ENCODE peak calls at places on chromosomes 2 and 18, in six cellular contexts. One of them, this sample, is unnamed.
A peak's percentile ranks its signal among the peaks of the same experiment; 100 is the strongest.

GRCh38 chr2:10285191-10285577 is 17.5 kb upstream of the HPCAL1 start:
- DNase-seq in A673: no peak
- DNase-seq in adrenal gland: no peak
- DNase-seq in OCI-LY7: no peak
- DNase-seq in colonic mucosa: no peak
- DNase-seq in GM23338: no peak
- DNase-seq in this sample: no peak

GRCh38 chr2:229130522-229130921 is 140.6 kb downstream of the PID1 start:
- DNase-seq in A673: peak; percentile 5
- DNase-seq in GM23338: no peak
- DNase-seq in adrenal gland: no peak
- DNase-seq in colonic mucosa: no peak
- DNase-seq in OCI-LY7: no peak
- DNase-seq in this sample: no peak

GRCh38 chr2:203400805-203401585 is 72.8 kb downstream of the ABI2 start:
- DNase-seq in OCI-LY7: no peak
- DNase-seq in colonic mucosa: no peak
- DNase-seq in A673: no peak
- DNase-seq in adrenal gland: no peak
- DNase-seq in GM23338: no peak
- DNase-seq in this sample: no peak

GRCh38 chr18:77147418-77147852 is 14.9 kb upstream of the MBP start:
- DNase-seq in OCI-LY7: no peak
- DNase-seq in adrenal gland: peak; percentile 30
- DNase-seq in GM23338: no peak
- DNase-seq in A673: no peak
- DNase-seq in colonic mucosa: no peak
- DNase-seq in this sample: peak; percentile 67

GRCh38 chr2:238989484-238989883 is 141.6 kb downstream of the TWIST2 start:
- DNase-seq in A673: no peak
- DNase-seq in adrenal gland: no peak
- DNase-seq in GM23338: no peak
- DNase-seq in colonic mucosa: no peak
- DNase-seq in OCI-LY7: no peak
- DNase-seq in this sample: no peak

GRCh38 chr18:58045265-58046086 is 1.4 kb downstream of the NEDD4L start:
- DNase-seq in A673: peak; percentile 41
- DNase-seq in adrenal gland: peak; percentile 60
- DNase-seq in colonic mucosa: peak; percentile 83
- DNase-seq in OCI-LY7: no peak
- DNase-seq in GM23338: peak; percentile 78
- DNase-seq in this sample: peak; percentile 11

GRCh38 chr18:62963522-62963921 is 248.2 kb downstream of the PHLPP1 start:
- DNase-seq in adrenal gland: no peak
- DNase-seq in A673: no peak
- DNase-seq in OCI-LY7: no peak
- DNase-seq in GM23338: peak; percentile 35
- DNase-seq in colonic mucosa: no peak
- DNase-seq in this sample: no peak

GRCh38 chr18:6666286-6666685 is 63.2 kb upstream of the ARHGAP28 start:
- DNase-seq in A673: no peak
- DNase-seq in colonic mucosa: no peak
- DNase-seq in adrenal gland: no peak
- DNase-seq in OCI-LY7: no peak
- DNase-seq in GM23338: no peak
- DNase-seq in this sample: no peak

GRCh38 chr2:224325941-224326340 is 76.0 kb downstream of the FAM124B start:
- DNase-seq in A673: no peak
- DNase-seq in colonic mucosa: no peak
- DNase-seq in GM23338: no peak
- DNase-seq in adrenal gland: no peak
- DNase-seq in OCI-LY7: no peak
- DNase-seq in this sample: no peak

GRCh38 chr2:143452817-143453462 is 323.7 kb downstream of the ARHGAP15 start:
- DNase-seq in OCI-LY7: no peak
- DNase-seq in GM23338: no peak
- DNase-seq in adrenal gland: no peak
- DNase-seq in A673: no peak
- DNase-seq in colonic mucosa: no peak
- DNase-seq in this sample: no peak

GRCh38 chr2:25131567-25132295 is 36.6 kb downstream of the POMC start:
- DNase-seq in colonic mucosa: peak; percentile 51
- DNase-seq in adrenal gland: no peak
- DNase-seq in A673: no peak
- DNase-seq in GM23338: peak; percentile 60
- DNase-seq in OCI-LY7: no peak
- DNase-seq in this sample: no peak

GRCh38 chr2:158297606-158298005 is 158.9 kb downstream of the CCDC148 start:
- DNase-seq in A673: no peak
- DNase-seq in adrenal gland: no peak
- DNase-seq in OCI-LY7: no peak
- DNase-seq in colonic mucosa: no peak
- DNase-seq in GM23338: no peak
- DNase-seq in this sample: no peak

GRCh38 chr2:62654423-62654791 is 51.1 kb upstream of the EHBP1 start:
- DNase-seq in A673: no peak
- DNase-seq in colonic mucosa: no peak
- DNase-seq in GM23338: no peak
- DNase-seq in adrenal gland: no peak
- DNase-seq in OCI-LY7: no peak
- DNase-seq in this sample: no peak

GRCh38 chr2:232927041-232927792 is 57.2 kb downstream of the SNORC start:
- DNase-seq in GM23338: peak; percentile 35
- DNase-seq in A673: no peak
- DNase-seq in adrenal gland: peak; percentile 6
- DNase-seq in OCI-LY7: no peak
- DNase-seq in colonic mucosa: peak; percentile 28
- DNase-seq in this sample: no peak

GRCh38 chr2:237118731-237119130 is 33.0 kb downstream of the COPS8 start:
- DNase-seq in adrenal gland: no peak
- DNase-seq in colonic mucosa: no peak
- DNase-seq in GM23338: no peak
- DNase-seq in OCI-LY7: no peak
- DNase-seq in A673: no peak
- DNase-seq in this sample: no peak

GRCh38 chr2:119809329-119810038 is 49.8 kb downstream of the PTPN4 start:
- DNase-seq in OCI-LY7: no peak
- DNase-seq in adrenal gland: peak; percentile 39
- DNase-seq in A673: peak; percentile 53
- DNase-seq in GM23338: no peak
- DNase-seq in colonic mucosa: no peak
- DNase-seq in this sample: no peak

GRCh38 chr2:183037281-183037659 is 987 bp downstream of the NCKAP1 start:
- DNase-seq in GM23338: no peak
- DNase-seq in OCI-LY7: no peak
- DNase-seq in adrenal gland: no peak
- DNase-seq in colonic mucosa: no peak
- DNase-seq in A673: peak; percentile 75
- DNase-seq in this sample: no peak

GRCh38 chr18:37493352-37493935 is 72.2 kb downstream of the CELF4 start:
- DNase-seq in A673: no peak
- DNase-seq in colonic mucosa: no peak
- DNase-seq in GM23338: peak; percentile 47
- DNase-seq in adrenal gland: no peak
- DNase-seq in OCI-LY7: no peak
- DNase-seq in this sample: no peak
- H3K4me1 ChIP-seq in A673: no peaks in the 10 kb centered on the region
- H3K4me1 ChIP-seq in colonic mucosa: no peaks in the 10 kb centered on the region
- H3K4me1 ChIP-seq in GM23338: peaks cover 29% of the 10 kb centered on the region
- H3K4me1 ChIP-seq in adrenal gland: no peaks in the 10 kb centered on the region
- H3K4me1 ChIP-seq in OCI-LY7: no peaks in the 10 kb centered on the region
- H3K4me1 ChIP-seq in this sample: no peaks in the 10 kb centered on the region

GRCh38 chr2:20212459-20212870 is 12.5 kb downstream of the SDC1 start:
- DNase-seq in A673: peak; percentile 63
- DNase-seq in GM23338: no peak
- DNase-seq in adrenal gland: peak; percentile 63
- DNase-seq in OCI-LY7: peak; percentile 48
- DNase-seq in colonic mucosa: no peak
- DNase-seq in this sample: no peak
- H3K4me1 ChIP-seq in A673: peaks cover 22% of the 10 kb centered on the region
- H3K4me1 ChIP-seq in GM23338: peaks cover 14% of the 10 kb centered on the region
- H3K4me1 ChIP-seq in adrenal gland: peaks cover 26% of the 10 kb centered on the region
- H3K4me1 ChIP-seq in OCI-LY7: peaks cover 27% of the 10 kb centered on the region
- H3K4me1 ChIP-seq in colonic mucosa: no peaks in the 10 kb centered on the region
- H3K4me1 ChIP-seq in this sample: no peaks in the 10 kb centered on the region

GRCh38 chr2:85012431-85012830 is 41.5 kb downstream of the KCMF1 start:
- DNase-seq in OCI-LY7: no peak
- DNase-seq in GM23338: no peak
- DNase-seq in adrenal gland: no peak
- DNase-seq in A673: no peak
- DNase-seq in colonic mucosa: no peak
- DNase-seq in this sample: no peak

GRCh38 chr2:85009019-85009618 is 38.2 kb downstream of the KCMF1 start:
- DNase-seq in colonic mucosa: no peak
- DNase-seq in OCI-LY7: peak; percentile 39
- DNase-seq in A673: no peak
- DNase-seq in GM23338: no peak
- DNase-seq in adrenal gland: no peak
- DNase-seq in this sample: no peak

GRCh38 chr2:85011098-85011497 is 40.1 kb downstream of the KCMF1 start:
- DNase-seq in A673: no peak
- DNase-seq in colonic mucosa: no peak
- DNase-seq in GM23338: no peak
- DNase-seq in adrenal gland: no peak
- DNase-seq in OCI-LY7: no peak
- DNase-seq in this sample: no peak

GRCh38 chr2:85012855-85013254 is 41.9 kb downstream of the KCMF1 start:
- DNase-seq in A673: no peak
- DNase-seq in adrenal gland: no peak
- DNase-seq in colonic mucosa: no peak
- DNase-seq in GM23338: no peak
- DNase-seq in OCI-LY7: no peak
- DNase-seq in this sample: no peak

GRCh38 chr2:85011747-85012146 is 40.8 kb downstream of the KCMF1 start:
- DNase-seq in GM23338: peak; percentile 77
- DNase-seq in A673: peak; percentile 18
- DNase-seq in OCI-LY7: peak; percentile 14
- DNase-seq in colonic mucosa: no peak
- DNase-seq in adrenal gland: no peak
- DNase-seq in this sample: no peak
- H3K4me1 ChIP-seq in GM23338: peaks cover 67% of the 10 kb centered on the region
- H3K4me1 ChIP-seq in A673: peaks cover 36% of the 10 kb centered on the region
- H3K4me1 ChIP-seq in OCI-LY7: peaks cover 28% of the 10 kb centered on the region
- H3K4me1 ChIP-seq in colonic mucosa: no peaks in the 10 kb centered on the region
- H3K4me1 ChIP-seq in adrenal gland: peaks cover 20% of the 10 kb centered on the region
- H3K4me1 ChIP-seq in this sample: no peaks in the 10 kb centered on the region

GRCh38 chr2:177731384-177731783 is 338.8 kb downstream of the AGPS start:
- DNase-seq in GM23338: peak; percentile 88
- DNase-seq in colonic mucosa: no peak
- DNase-seq in A673: peak; percentile 50
- DNase-seq in OCI-LY7: no peak
- DNase-seq in adrenal gland: no peak
- DNase-seq in this sample: no peak
- H3K4me1 ChIP-seq in GM23338: no peaks in the 10 kb centered on the region
- H3K4me1 ChIP-seq in colonic mucosa: no peaks in the 10 kb centered on the region
- H3K4me1 ChIP-seq in A673: peaks cover 6% of the 10 kb centered on the region
- H3K4me1 ChIP-seq in OCI-LY7: no peaks in the 10 kb centered on the region
- H3K4me1 ChIP-seq in adrenal gland: no peaks in the 10 kb centered on the region
- H3K4me1 ChIP-seq in this sample: peaks cover 9% of the 10 kb centered on the region

DNA sequence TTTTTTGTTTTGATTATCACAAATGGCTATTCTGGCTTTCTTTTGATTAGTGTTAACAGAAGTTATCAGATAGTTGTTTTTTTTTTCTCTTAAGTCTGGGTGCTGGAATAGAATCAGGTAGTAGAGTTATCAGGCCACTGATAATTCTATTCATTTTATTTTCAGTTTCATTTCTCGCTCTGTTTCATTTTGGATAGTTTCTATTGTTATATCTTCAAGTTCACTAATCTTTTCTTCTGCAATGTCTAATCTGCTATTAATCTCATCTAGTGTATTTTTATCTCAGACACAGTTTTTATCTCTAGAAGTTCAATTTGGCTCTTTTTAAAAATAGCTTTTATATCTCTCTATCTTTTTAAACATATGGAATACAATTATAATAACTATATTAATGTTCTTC is 241.8 kb upstream of the EPC2 start:
- DNase-seq in GM23338: no peak
- DNase-seq in A673: no peak
- DNase-seq in OCI-LY7: no peak
- DNase-seq in colonic mucosa: no peak
- DNase-seq in adrenal gland: no peak
- DNase-seq in this sample: no peak
- H3K4me1 ChIP-seq in GM23338: no peaks in the 10 kb centered on the region
- H3K4me1 ChIP-seq in A673: no peaks in the 10 kb centered on the region
- H3K4me1 ChIP-seq in OCI-LY7: no peaks in the 10 kb centered on the region
- H3K4me1 ChIP-seq in colonic mucosa: no peaks in the 10 kb centered on the region
- H3K4me1 ChIP-seq in adrenal gland: no peaks in the 10 kb centered on the region
- H3K4me1 ChIP-seq in this sample: no peaks in the 10 kb centered on the region

GRCh38 chr18:79395308-79395640 is 456 bp upstream of the NFATC1 start:
- DNase-seq in adrenal gland: no peak
- DNase-seq in GM23338: no peak
- DNase-seq in OCI-LY7: no peak
- DNase-seq in colonic mucosa: no peak
- DNase-seq in A673: no peak
- DNase-seq in this sample: no peak

GRCh38 chr18:79397830-79398761 is 2.4 kb downstream of the NFATC1 start:
- DNase-seq in GM23338: no peak
- DNase-seq in OCI-LY7: peak; percentile 20
- DNase-seq in colonic mucosa: no peak
- DNase-seq in adrenal gland: no peak
- DNase-seq in A673: no peak
- DNase-seq in this sample: no peak

GRCh38 chr18:79395761-79396404 is at the start of gene NFATC1:
- DNase-seq in colonic mucosa: peak; percentile 46
- DNase-seq in adrenal gland: peak; percentile 49
- DNase-seq in GM23338: peak; percentile 78
- DNase-seq in OCI-LY7: peak; percentile 61
- DNase-seq in A673: peak; percentile 84
- DNase-seq in this sample: no peak

GRCh38 chr18:79396431-79397287 is 929 bp downstream of the NFATC1 start:
- DNase-seq in GM23338: no peak
- DNase-seq in A673: peak; percentile 52
- DNase-seq in colonic mucosa: peak; percentile 53
- DNase-seq in adrenal gland: no peak
- DNase-seq in OCI-LY7: peak; percentile 61
- DNase-seq in this sample: no peak

DNA sequence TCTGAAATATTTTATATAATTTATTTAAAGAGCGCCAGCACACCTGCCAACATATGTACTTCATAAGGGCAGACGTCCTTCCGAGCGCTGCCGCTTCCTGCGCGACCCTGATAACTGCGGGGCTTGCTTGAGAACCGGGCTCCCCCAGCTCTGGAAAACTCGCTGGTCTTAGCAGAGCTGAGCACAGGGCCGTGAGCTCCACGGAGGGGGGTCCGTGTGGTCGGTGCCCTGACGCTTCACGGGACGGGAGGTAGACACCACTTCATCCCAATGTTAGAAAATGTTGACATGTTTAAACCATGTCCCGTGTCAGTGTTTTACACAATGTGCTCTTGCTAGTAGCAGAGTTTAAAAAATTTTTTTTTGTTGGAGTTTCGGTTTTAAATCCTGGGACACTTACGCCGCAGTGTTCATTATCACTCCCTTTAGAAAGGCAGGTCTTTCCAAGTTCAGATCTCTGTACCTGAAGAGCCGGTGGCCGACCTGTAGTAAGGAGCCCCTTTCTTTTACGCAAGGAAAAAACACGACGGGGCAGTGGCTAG is 1.6 kb downstream of the NFATC1 start:
- DNase-seq in colonic mucosa: no peak
- DNase-seq in GM23338: no peak
- DNase-seq in A673: no peak
- DNase-seq in adrenal gland: no peak
- DNase-seq in OCI-LY7: peak; percentile 31
- DNase-seq in this sample: no peak
- H3K4me1 ChIP-seq in colonic mucosa: peaks cover 4% of the 10 kb centered on the region
- H3K4me1 ChIP-seq in GM23338: peaks cover 13% of the 10 kb centered on the region
- H3K4me1 ChIP-seq in A673: peaks cover 19% of the 10 kb centered on the region
- H3K4me1 ChIP-seq in adrenal gland: peaks cover 10% of the 10 kb centered on the region
- H3K4me1 ChIP-seq in OCI-LY7: peaks cover 43% of the 10 kb centered on the region
- H3K4me1 ChIP-seq in this sample: no peaks in the 10 kb centered on the region